ENCODE peak calls at places on chromosomes 16 and 17, in four cellular contexts. O is CD8-positive, alpha-beta T cell; W is OCI-LY7; X is psoas muscle. M is an unnamed sample.

GRCh38 chr17:76369804-76370203 is 14.6 kb upstream of the SPHK1 start:
- DNase-seq in O (no peak), W (no peak), X (no peak), M (no peak)

GRCh38 chr17:58318065-58318481 is 10.5 kb downstream of the TSPOAP1 start:
- DNase-seq in O (peak; percentile 49), W (no peak), X (no peak), M (no peak)

GRCh38 chr17:3925684-3926537 is 9.6 kb upstream of the P2RX1 start:
- DNase-seq in O (no peak), W (no peak), X (no peak), M (no peak)

GRCh38 chr17:9907131-9907530 is 2.1 kb upstream of the RCVRN start:
- DNase-seq in O (no peak), W (no peak), X (no peak), M (no peak)

GRCh38 chr17:49748791-49749190 is 15.1 kb downstream of the FAM117A start:
- DNase-seq in O (peak; percentile 66), W (peak; percentile 90), X (no peak), M (peak; percentile 65)

GRCh38 chr17:58089111-58089510 is 5.9 kb downstream of the DYNLL2 start:
- DNase-seq in O (no peak), W (no peak), X (no peak), M (no peak)

GRCh38 chr17:81059026-81059425 is 24.1 kb downstream of the BAIAP2 start:
- DNase-seq in O (no peak), W (no peak), X (no peak), M (no peak)

GRCh38 chr17:40341808-40342574 is 22.5 kb downstream of the GJD3 start:
- DNase-seq in O (no peak), W (no peak), X (peak; percentile 87), M (peak; percentile 47)

GRCh38 chr16:72721981-72722380 is 325.9 kb downstream of the ZFHX3 start:
- DNase-seq in O (no peak), W (no peak), X (no peak), M (no peak)

GRCh38 chr17:41769985-41770384 is 16.5 kb downstream of the JUP start:
- DNase-seq in O (no peak), W (no peak), X (no peak), M (no peak)

GRCh38 chr16:69131167-69131748 is 1.1 kb downstream of the CHTF8 start:
- DNase-seq in O (no peak), W (peak; percentile 69), X (no peak), M (no peak)

GRCh38 chr17:60154616-60155426 is 5.0 kb downstream of the CA4 start:
- DNase-seq in O (no peak), W (no peak), X (peak; percentile 45), M (no peak)

GRCh38 chr16:64475627-64476351 is 646.1 kb downstream of the CDH11 start:
- DNase-seq in O (no peak), W (no peak), X (no peak), M (no peak)

GRCh38 chr17:67246648-67247415 is 1.8 kb upstream of the HELZ start:
- DNase-seq in O (peak; percentile 61), W (no peak), X (peak; percentile 25), M (peak; percentile 41)

GRCh38 chr17:41049110-41049509 is 2.0 kb upstream of the KRTAP2-1 start:
- DNase-seq in O (no peak), W (no peak), X (no peak), M (no peak)

GRCh38 chr16:50520451-50521245 is 27.5 kb upstream of the NKD1 start:
- DNase-seq in O (peak; percentile 7), W (no peak), X (no peak), M (no peak)

GRCh38 chr17:68621065-68621464 is 19.9 kb upstream of the FAM20A start:
- DNase-seq in O (no peak), W (no peak), X (no peak), M (no peak)

GRCh38 chr16:86930663-86931062 is 352.3 kb downstream of the FOXL1 start:
- DNase-seq in O (no peak), W (no peak), X (no peak), M (no peak)

GRCh38 chr17:5585814-5586558 is 1.7 kb upstream of the NLRP1 start:
- DNase-seq in O (no peak), W (no peak), X (no peak), M (no peak)

GRCh38 chr16:29702307-29702706 is 23.3 kb downstream of the QPRT start:
- DNase-seq in O (no peak), W (peak; percentile 28), X (no peak), M (no peak)

GRCh38 chr16:53821487-53821886 is 117.5 kb downstream of the FTO start:
- DNase-seq in O (no peak), W (no peak), X (no peak), M (no peak)

GRCh38 chr17:39700148-39700987 is 504 bp downstream of the ERBB2 start:
- DNase-seq in O (no peak), W (no peak), X (no peak), M (no peak)

GRCh38 chr17:41772218-41772585 is 14.3 kb downstream of the JUP start:
- DNase-seq in O (no peak), W (no peak), X (no peak), M (no peak)

GRCh38 chr17:57257911-57258885 is 1.9 kb downstream of the MSI2 start:
- DNase-seq in O (no peak), W (peak; percentile 63), X (no peak), M (no peak)

GRCh38 chr17:7825206-7825980 is 8.6 kb upstream of the KDM6B start:
- DNase-seq in O (no peak), W (no peak), X (no peak), M (no peak)

GRCh38 chr16:88566158-88566557 is 4.0 kb upstream of the ZC3H18 start:
- DNase-seq in O (no peak), W (no peak), X (no peak), M (no peak)

GRCh38 chr17:81152288-81152848 is 12.9 kb upstream of the PVALEF start:
- DNase-seq in O (no peak), W (no peak), X (no peak), M (no peak)

GRCh38 chr17:32795339-32795979 is 81.5 kb downstream of the MYO1D start:
- DNase-seq in O (no peak), W (no peak), X (no peak), M (no peak)

GRCh38 chr17:77616243-77616731 is 342.2 kb upstream of the TNRC6C start:
- DNase-seq in O (no peak), W (no peak), X (no peak), M (no peak)

GRCh38 chr17:32565401-32565800 is 78.6 kb downstream of the CDK5R1 start:
- DNase-seq in O (no peak), W (no peak), X (no peak), M (no peak)

GRCh38 chr16:87119748-87120147 is 197.4 kb downstream of the C16orf95 start:
- DNase-seq in O (no peak), W (no peak), X (no peak), M (no peak)

GRCh38 chr17:38428150-38428642 is at the start of gene ARHGAP23:
- DNase-seq in O (no peak), W (peak; percentile 51), X (peak; percentile 71), M (peak; percentile 22)

GRCh38 chr17:33220031-33220430 is 73.1 kb downstream of the ASIC2 start:
- DNase-seq in O (no peak), W (no peak), X (no peak), M (no peak)

GRCh38 chr16:31129568-31130335 is 5.8 kb downstream of the PRSS8 start:
- DNase-seq in O (no peak), W (no peak), X (peak; percentile 57), M (no peak)

GRCh38 chr16:31127182-31127581 is 8.3 kb downstream of the PRSS8 start:
- DNase-seq in O (no peak), W (no peak), X (no peak), M (no peak)

GRCh38 chr16:31128711-31129567 is 6.6 kb downstream of the PRSS8 start:
- DNase-seq in O (no peak), W (no peak), X (no peak), M (no peak)

GRCh38 chr16:31130336-31130812 is 5.2 kb downstream of the PRSS8 start:
- DNase-seq in O (no peak), W (no peak), X (no peak), M (no peak)

DNA sequence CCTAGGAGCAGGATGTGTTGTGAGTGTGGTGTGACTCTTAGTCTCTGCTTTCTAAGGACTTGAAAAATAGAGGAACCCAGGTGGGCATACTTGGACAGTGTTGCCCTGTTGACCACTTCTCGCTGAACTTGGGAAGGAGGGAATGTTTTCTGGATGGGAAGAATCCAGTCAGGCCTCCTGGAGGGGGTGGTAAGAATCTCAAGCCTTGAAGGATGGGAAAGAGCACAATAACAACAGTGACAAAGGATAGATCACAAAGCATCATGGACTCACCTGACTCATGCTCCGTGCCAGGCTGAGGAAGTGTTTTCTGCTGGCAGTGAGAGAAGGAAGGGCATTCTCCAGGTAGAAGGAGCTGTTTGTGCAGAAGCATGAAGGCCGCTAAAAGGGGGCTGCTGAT is 8.4 kb downstream of the KAT8 start:
- DNase-seq in O (no peak), W (no peak), X (no peak), M (no peak)
- H3K27ac ChIP-seq in O (no peak overlapping the region), W (no peak overlapping the region), X (no peak overlapping the region), M (no peak overlapping the region)

GRCh38 chr17:683040-683439 is 31.6 kb downstream of the VPS53 start:
- DNase-seq in O (no peak), W (no peak), X (no peak), M (no peak)

GRCh38 chr17:679491-679890 is 35.1 kb downstream of the VPS53 start:
- DNase-seq in O (no peak), W (no peak), X (no peak), M (no peak)

GRCh38 chr17:682150-682549 is 32.5 kb downstream of the VPS53 start:
- DNase-seq in O (no peak), W (no peak), X (no peak), M (no peak)

GRCh38 chr17:681738-682137 is 32.9 kb downstream of the VPS53 start:
- DNase-seq in O (no peak), W (no peak), X (no peak), M (no peak)

DNA sequence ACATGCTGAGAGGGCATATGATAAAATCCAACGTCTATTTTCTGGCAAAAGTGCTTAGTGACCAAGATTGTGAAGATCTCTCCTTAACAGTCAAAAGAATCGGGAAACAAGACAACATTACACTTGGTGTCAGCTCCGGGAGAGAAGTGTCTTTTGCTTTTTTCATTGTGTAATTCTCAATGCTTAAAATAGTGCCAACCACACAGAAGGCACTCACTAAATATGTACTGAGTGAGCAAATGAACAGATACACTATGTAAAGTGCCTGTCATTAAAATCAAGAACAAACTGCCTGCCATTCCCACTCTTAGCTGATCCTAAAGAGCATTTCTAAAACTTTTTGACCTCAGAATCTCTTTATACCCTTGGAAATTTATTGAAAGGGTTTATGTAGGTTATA is 34.1 kb downstream of the VPS53 start:
- DNase-seq in O (no peak), W (no peak), X (no peak), M (no peak)
- H3K27ac ChIP-seq in O (no peak overlapping the region), W (no peak overlapping the region), X (no peak overlapping the region), M (no peak overlapping the region)

GRCh38 chr17:29119265-29119664 is 60.9 kb downstream of the MYO18A start:
- DNase-seq in O (no peak), W (no peak), X (no peak), M (no peak)

GRCh38 chr17:29115906-29116651 is 64.1 kb downstream of the MYO18A start:
- DNase-seq in O (no peak), W (peak; percentile 35), X (no peak), M (no peak)

GRCh38 chr17:29115435-29115834 is 64.8 kb downstream of the MYO18A start:
- DNase-seq in O (no peak), W (no peak), X (no peak), M (no peak)

GRCh38 chr17:29117440-29117753 is 62.8 kb downstream of the MYO18A start:
- DNase-seq in O (no peak), W (no peak), X (no peak), M (no peak)

GRCh38 chr17:29116652-29117439 is 63.4 kb downstream of the MYO18A start:
- DNase-seq in O (peak; percentile 86), W (peak; percentile 70), X (peak; percentile 84), M (peak; percentile 75)
- H3K27ac ChIP-seq in O (no peak overlapping the region), W (no peak overlapping the region), X (no peak overlapping the region), M (no peak overlapping the region)

GRCh38 chr16:9378876-9379275 is 287.4 kb downstream of the HAPSTR1 start:
- DNase-seq in O (no peak), W (no peak), X (no peak), M (no peak)
- H3K27ac ChIP-seq in O (no peak overlapping the region), W (no peak overlapping the region), X (peak overlapping the region; percentile 46), M (no peak overlapping the region)